ENCODE peak calls at places on chromosomes 5 and 9, in six cellular contexts. T, K, G, C, V and O are unnamed samples.

GRCh38 chr5:77172713-77173328 is 37.7 kb upstream of the PDE8B start:
- DNase-seq in T (no peak), K (peak), G (no peak), C (no peak), V (no peak), O (no peak)

GRCh38 chr9:134554011-134554749 is 87.4 kb upstream of the COL5A1 start:
- DNase-seq in T (no peak), K (no peak), G (peak), C (no peak), V (no peak), O (no peak)

GRCh38 chr5:134647750-134648424 is 698 bp upstream of the SEC24A start:
- DNase-seq in T (peak), K (peak), G (peak), C (peak), V (no peak), O (peak)

GRCh38 chr9:137084526-137084925 is 2.3 kb upstream of the MAN1B1 start:
- DNase-seq in T (no peak), K (no peak), G (no peak), C (no peak), V (no peak), O (no peak)

GRCh38 chr5:83595217-83595616 is 123.7 kb downstream of the VCAN start:
- DNase-seq in T (no peak), K (no peak), G (no peak), C (no peak), V (no peak), O (no peak)

GRCh38 chr9:3035594-3036389 is 191.9 kb upstream of the PUM3 start:
- DNase-seq in T (no peak), K (no peak), G (no peak), C (no peak), V (no peak), O (peak)

GRCh38 chr5:16465544-16466432 is at the start of gene ZNF622:
- DNase-seq in T (peak), K (peak), G (peak), C (peak), V (peak), O (peak)

GRCh38 chr5:42656661-42657035 is 100.0 kb upstream of the CCDC152 start:
- DNase-seq in T (no peak), K (no peak), G (no peak), C (no peak), V (no peak), O (no peak)

GRCh38 chr5:97046270-97046982 is 96.0 kb downstream of the LIX1 start:
- DNase-seq in T (peak), K (peak), G (no peak), C (peak), V (no peak), O (no peak)

GRCh38 chr9:87387351-87388055 is 110.2 kb upstream of the DAPK1 start:
- DNase-seq in T (peak), K (peak), G (no peak), C (no peak), V (no peak), O (no peak)

GRCh38 chr5:166746506-166746905 is 1544.9 kb upstream of the WWC1 start:
- DNase-seq in T (no peak), K (peak), G (no peak), C (no peak), V (no peak), O (no peak)

GRCh38 chr5:111929892-111930291 is 172.9 kb upstream of the NREP start:
- DNase-seq in T (no peak), K (peak), G (no peak), C (peak), V (no peak), O (no peak)

GRCh38 chr5:134547999-134548626 is 22.6 kb downstream of the JADE2 start:
- DNase-seq in T (no peak), K (no peak), G (no peak), C (no peak), V (no peak), O (no peak)

GRCh38 chr5:172648755-172649154 is 7.7 kb downstream of the NEURL1B start:
- DNase-seq in T (no peak), K (no peak), G (peak), C (no peak), V (no peak), O (no peak)